ENCODE peak calls at places on chromosomes 3 and 15, in nine cellular contexts. One of them, this sample, is unnamed.

GRCh38 chr3:143427626-143428025 is 308.1 kb downstream of the CHST2 start:
- DNase-seq in Right ventricle myocardium superior: no peak
- DNase-seq in T-helper 2 cell: no peak
- DNase-seq in stimulated activated CD4-positive, alpha-beta T cell treated with anti-CD3 and anti-CD28 coated beads, Interleukin-15, amount 100 ng/mL, for 48 hours: no peak
- DNase-seq in left ventricle myocardium inferior: no peak
- DNase-seq in body of pancreas: no peak
- DNase-seq in activated gamma-delta T cell treated with Interleukin-2 at 50 U/mL for 16 hours: no peak
- DNase-seq in A549: no peak
- DNase-seq in psoas muscle: no peak
- DNase-seq in this sample: no peak

GRCh38 chr15:59801649-59802048 is 112.5 kb upstream of the BNIP2 start:
- DNase-seq in Right ventricle myocardium superior: no peak
- DNase-seq in T-helper 2 cell: no peak
- DNase-seq in stimulated activated CD4-positive, alpha-beta T cell treated with anti-CD3 and anti-CD28 coated beads, Interleukin-15, amount 100 ng/mL, for 48 hours: no peak
- DNase-seq in left ventricle myocardium inferior: no peak
- DNase-seq in body of pancreas: no peak
- DNase-seq in activated gamma-delta T cell treated with Interleukin-2 at 50 U/mL for 16 hours: no peak
- DNase-seq in A549: no peak
- DNase-seq in psoas muscle: no peak
- DNase-seq in this sample: no peak

GRCh38 chr3:134299185-134299887 is 48.7 kb upstream of the RYK start:
- DNase-seq in Right ventricle myocardium superior: no peak
- DNase-seq in T-helper 2 cell: peak
- DNase-seq in stimulated activated CD4-positive, alpha-beta T cell treated with anti-CD3 and anti-CD28 coated beads, Interleukin-15, amount 100 ng/mL, for 48 hours: no peak
- DNase-seq in left ventricle myocardium inferior: no peak
- DNase-seq in body of pancreas: no peak
- DNase-seq in activated gamma-delta T cell treated with Interleukin-2 at 50 U/mL for 16 hours: no peak
- DNase-seq in A549: no peak
- DNase-seq in psoas muscle: no peak
- DNase-seq in this sample: no peak

GRCh38 chr15:70698991-70699390 is 64.4 kb downstream of the UACA start:
- DNase-seq in Right ventricle myocardium superior: no peak
- DNase-seq in T-helper 2 cell: no peak
- DNase-seq in stimulated activated CD4-positive, alpha-beta T cell treated with anti-CD3 and anti-CD28 coated beads, Interleukin-15, amount 100 ng/mL, for 48 hours: no peak
- DNase-seq in left ventricle myocardium inferior: no peak
- DNase-seq in body of pancreas: no peak
- DNase-seq in activated gamma-delta T cell treated with Interleukin-2 at 50 U/mL for 16 hours: no peak
- DNase-seq in A549: no peak
- DNase-seq in psoas muscle: no peak
- DNase-seq in this sample: no peak

GRCh38 chr15:85826756-85827515 is 32.2 kb upstream of the KLHL25 start:
- DNase-seq in Right ventricle myocardium superior: no peak
- DNase-seq in T-helper 2 cell: no peak
- DNase-seq in stimulated activated CD4-positive, alpha-beta T cell treated with anti-CD3 and anti-CD28 coated beads, Interleukin-15, amount 100 ng/mL, for 48 hours: no peak
- DNase-seq in left ventricle myocardium inferior: no peak
- DNase-seq in body of pancreas: no peak
- DNase-seq in activated gamma-delta T cell treated with Interleukin-2 at 50 U/mL for 16 hours: no peak
- DNase-seq in A549: no peak
- DNase-seq in psoas muscle: no peak
- DNase-seq in this sample: no peak

GRCh38 chr15:95718441-95718840 is 612.1 kb upstream of the NR2F2 start:
- DNase-seq in Right ventricle myocardium superior: peak
- DNase-seq in T-helper 2 cell: no peak
- DNase-seq in stimulated activated CD4-positive, alpha-beta T cell treated with anti-CD3 and anti-CD28 coated beads, Interleukin-15, amount 100 ng/mL, for 48 hours: no peak
- DNase-seq in left ventricle myocardium inferior: peak
- DNase-seq in body of pancreas: no peak
- DNase-seq in activated gamma-delta T cell treated with Interleukin-2 at 50 U/mL for 16 hours: no peak
- DNase-seq in A549: no peak
- DNase-seq in psoas muscle: peak
- DNase-seq in this sample: no peak

GRCh38 chr3:29410660-29411405 is 130.0 kb downstream of the RBMS3 start:
- DNase-seq in Right ventricle myocardium superior: no peak
- DNase-seq in T-helper 2 cell: no peak
- DNase-seq in stimulated activated CD4-positive, alpha-beta T cell treated with anti-CD3 and anti-CD28 coated beads, Interleukin-15, amount 100 ng/mL, for 48 hours: no peak
- DNase-seq in left ventricle myocardium inferior: no peak
- DNase-seq in body of pancreas: no peak
- DNase-seq in activated gamma-delta T cell treated with Interleukin-2 at 50 U/mL for 16 hours: no peak
- DNase-seq in A549: no peak
- DNase-seq in psoas muscle: no peak
- DNase-seq in this sample: no peak

GRCh38 chr15:74137544-74137920 is 7.1 kb downstream of the ISLR2 start:
- DNase-seq in Right ventricle myocardium superior: no peak
- DNase-seq in T-helper 2 cell: no peak
- DNase-seq in stimulated activated CD4-positive, alpha-beta T cell treated with anti-CD3 and anti-CD28 coated beads, Interleukin-15, amount 100 ng/mL, for 48 hours: no peak
- DNase-seq in left ventricle myocardium inferior: no peak
- DNase-seq in body of pancreas: no peak
- DNase-seq in activated gamma-delta T cell treated with Interleukin-2 at 50 U/mL for 16 hours: no peak
- DNase-seq in A549: no peak
- DNase-seq in psoas muscle: no peak
- DNase-seq in this sample: no peak

GRCh38 chr3:187958432-187959003 is 195.4 kb upstream of the LPP start:
- DNase-seq in Right ventricle myocardium superior: peak
- DNase-seq in T-helper 2 cell: peak
- DNase-seq in stimulated activated CD4-positive, alpha-beta T cell treated with anti-CD3 and anti-CD28 coated beads, Interleukin-15, amount 100 ng/mL, for 48 hours: no peak
- DNase-seq in left ventricle myocardium inferior: no peak
- DNase-seq in body of pancreas: no peak
- DNase-seq in activated gamma-delta T cell treated with Interleukin-2 at 50 U/mL for 16 hours: peak
- DNase-seq in A549: no peak
- DNase-seq in psoas muscle: no peak
- DNase-seq in this sample: no peak